ENCODE peak calls at places on chromosome 22, in nine cellular contexts. One of them, this sample, is unnamed.

GRCh38 chr22:37672920-37673453 is 2.4 kb upstream of the LGALS1 start:
- DNase-seq in foreskin keratinocyte: no peak
- DNase-seq in neural progenitor cell: no peak
- DNase-seq in HFFc6: no peak
- DNase-seq in stomach: no peak
- DNase-seq in Calu3: no peak
- DNase-seq in K562: no peak
- DNase-seq in omental fat pad: no peak
- DNase-seq in CD4-positive, alpha-beta T cell: no peak
- DNase-seq in this sample: no peak

GRCh38 chr22:35809816-35810215 is 92.1 kb downstream of the APOL5 start:
- DNase-seq in foreskin keratinocyte: no peak
- DNase-seq in neural progenitor cell: no peak
- DNase-seq in HFFc6: no peak
- DNase-seq in stomach: no peak
- DNase-seq in Calu3: no peak
- DNase-seq in K562: no peak
- DNase-seq in omental fat pad: no peak
- DNase-seq in CD4-positive, alpha-beta T cell: no peak
- DNase-seq in this sample: no peak

GRCh38 chr22:33743756-33744155 is 176.5 kb downstream of the LARGE1 start:
- DNase-seq in foreskin keratinocyte: no peak
- DNase-seq in neural progenitor cell: no peak
- DNase-seq in HFFc6: no peak
- DNase-seq in stomach: no peak
- DNase-seq in Calu3: no peak
- DNase-seq in K562: no peak
- DNase-seq in omental fat pad: no peak
- DNase-seq in CD4-positive, alpha-beta T cell: no peak
- DNase-seq in this sample: no peak

GRCh38 chr22:40410272-40410671 is 39.9 kb downstream of the SGSM3 start:
- DNase-seq in foreskin keratinocyte: peak
- DNase-seq in neural progenitor cell: no peak
- DNase-seq in HFFc6: no peak
- DNase-seq in stomach: peak
- DNase-seq in Calu3: no peak
- DNase-seq in K562: no peak
- DNase-seq in omental fat pad: no peak
- DNase-seq in CD4-positive, alpha-beta T cell: no peak
- DNase-seq in this sample: peak

GRCh38 chr22:40345271-40345670 is 1.0 kb upstream of the ADSL start:
- DNase-seq in foreskin keratinocyte: peak
- DNase-seq in neural progenitor cell: no peak
- DNase-seq in HFFc6: no peak
- DNase-seq in stomach: no peak
- DNase-seq in Calu3: peak
- DNase-seq in K562: peak
- DNase-seq in omental fat pad: no peak
- DNase-seq in CD4-positive, alpha-beta T cell: peak
- DNase-seq in this sample: no peak

GRCh38 chr22:24315367-24315781 is 44.7 kb downstream of the SPECC1L start:
- DNase-seq in foreskin keratinocyte: no peak
- DNase-seq in neural progenitor cell: no peak
- DNase-seq in HFFc6: no peak
- DNase-seq in stomach: no peak
- DNase-seq in Calu3: no peak
- DNase-seq in K562: no peak
- DNase-seq in omental fat pad: no peak
- DNase-seq in CD4-positive, alpha-beta T cell: no peak
- DNase-seq in this sample: no peak

GRCh38 chr22:38192475-38192863 is 9.3 kb upstream of the MAFF start:
- DNase-seq in foreskin keratinocyte: no peak
- DNase-seq in neural progenitor cell: no peak
- DNase-seq in HFFc6: no peak
- DNase-seq in stomach: no peak
- DNase-seq in Calu3: no peak
- DNase-seq in K562: no peak
- DNase-seq in omental fat pad: no peak
- DNase-seq in CD4-positive, alpha-beta T cell: no peak
- DNase-seq in this sample: no peak

GRCh38 chr22:35617137-35617755 is at the start of gene MB:
- DNase-seq in foreskin keratinocyte: no peak
- DNase-seq in neural progenitor cell: no peak
- DNase-seq in HFFc6: no peak
- DNase-seq in stomach: no peak
- DNase-seq in Calu3: no peak
- DNase-seq in K562: no peak
- DNase-seq in omental fat pad: no peak
- DNase-seq in CD4-positive, alpha-beta T cell: no peak
- DNase-seq in this sample: no peak

GRCh38 chr22:41177040-41177625 is 28.0 kb upstream of the L3MBTL2 start:
- DNase-seq in foreskin keratinocyte: no peak
- DNase-seq in neural progenitor cell: no peak
- DNase-seq in HFFc6: no peak
- DNase-seq in stomach: no peak
- DNase-seq in Calu3: no peak
- DNase-seq in K562: no peak
- DNase-seq in omental fat pad: no peak
- DNase-seq in CD4-positive, alpha-beta T cell: no peak
- DNase-seq in this sample: no peak

DNA sequence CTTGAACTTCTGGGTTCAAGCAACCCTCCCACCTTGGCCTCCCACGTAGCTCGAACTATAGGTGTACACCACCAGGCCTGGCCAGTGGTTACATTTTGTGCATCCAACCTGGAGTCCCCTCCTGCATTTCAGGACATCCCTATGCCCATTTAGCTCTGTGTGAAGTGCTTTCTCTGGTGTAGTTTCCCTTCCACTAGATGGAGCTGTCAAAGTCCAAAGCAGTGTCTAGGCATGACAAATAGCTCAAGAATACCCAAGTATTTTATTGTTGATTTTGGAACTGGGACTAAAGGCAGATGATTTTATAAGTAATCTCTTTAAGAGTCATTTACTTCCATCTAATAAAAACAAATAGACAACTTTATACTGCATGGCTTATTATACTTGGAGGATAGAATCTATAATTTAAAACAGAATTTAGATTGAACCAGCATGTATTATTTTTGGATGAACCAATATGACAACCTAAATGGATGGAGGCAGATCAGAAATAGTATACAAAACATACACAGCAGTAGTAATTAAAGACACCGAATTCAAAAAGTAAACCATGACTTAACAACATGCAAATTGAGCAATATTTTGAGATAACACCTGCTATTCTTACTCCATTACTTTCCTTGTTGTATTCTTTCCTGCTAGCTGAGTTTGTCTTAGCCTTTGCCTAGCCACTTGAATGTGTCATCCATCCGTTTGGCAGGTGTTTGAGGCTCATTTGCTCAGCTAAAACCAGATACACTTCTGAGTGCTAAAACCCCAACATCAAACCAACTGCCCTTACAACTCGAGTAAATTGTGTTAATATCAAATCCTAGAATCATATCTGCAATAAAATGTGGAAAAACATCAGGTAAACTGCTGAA is 37.7 kb downstream of the EIF4ENIF1 start:
- DNase-seq in foreskin keratinocyte: peak
- DNase-seq in neural progenitor cell: peak
- DNase-seq in HFFc6: peak
- DNase-seq in stomach: no peak
- DNase-seq in Calu3: peak
- DNase-seq in K562: peak
- DNase-seq in omental fat pad: no peak
- DNase-seq in CD4-positive, alpha-beta T cell: no peak
- DNase-seq in this sample: no peak
- TF ChIP-seq CTCF in foreskin keratinocyte: peak
- TF ChIP-seq CTCF in neural progenitor cell: peak
- TF ChIP-seq CTCF in HFFc6: peak
- TF ChIP-seq CTCF in stomach: no peak
- TF ChIP-seq CTCF in Calu3: no peak
- TF ChIP-seq CTCF in K562: peak
- TF ChIP-seq CTCF in omental fat pad: no peak
- TF ChIP-seq CTCF in CD4-positive, alpha-beta T cell: peak
- TF ChIP-seq CTCF in this sample: no peak

GRCh38 chr22:20561882-20562281 is 54.5 kb downstream of the MED15 start:
- DNase-seq in foreskin keratinocyte: no peak
- DNase-seq in neural progenitor cell: no peak
- DNase-seq in HFFc6: no peak
- DNase-seq in stomach: no peak
- DNase-seq in Calu3: no peak
- DNase-seq in K562: no peak
- DNase-seq in omental fat pad: no peak
- DNase-seq in CD4-positive, alpha-beta T cell: no peak
- DNase-seq in this sample: no peak
- TF ChIP-seq CTCF in foreskin keratinocyte: no peak
- TF ChIP-seq CTCF in neural progenitor cell: no peak
- TF ChIP-seq CTCF in HFFc6: no peak
- TF ChIP-seq CTCF in stomach: no peak
- TF ChIP-seq CTCF in Calu3: no peak
- TF ChIP-seq CTCF in K562: no peak
- TF ChIP-seq CTCF in omental fat pad: no peak
- TF ChIP-seq CTCF in CD4-positive, alpha-beta T cell: no peak
- TF ChIP-seq CTCF in this sample: no peak

DNA sequence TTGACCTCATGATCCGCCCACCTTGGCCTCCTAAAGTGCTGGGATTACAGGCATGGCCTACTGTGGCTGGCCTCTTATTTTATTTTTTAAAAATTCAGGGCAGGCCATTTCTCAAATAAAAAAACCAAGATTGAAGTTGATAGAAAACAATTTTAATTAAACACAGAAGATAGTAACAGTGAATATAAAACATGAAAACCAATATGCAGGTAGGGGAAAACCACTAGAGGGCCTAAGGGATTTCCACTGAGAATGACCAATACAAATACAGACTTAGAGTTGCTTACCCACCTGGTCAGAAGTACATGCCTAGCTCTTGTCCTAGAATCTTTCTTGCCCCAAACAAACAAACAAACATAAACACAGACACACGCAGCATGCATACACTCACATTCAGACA is 1.7 kb upstream of the RTCB start:
- DNase-seq in foreskin keratinocyte: peak
- DNase-seq in neural progenitor cell: no peak
- DNase-seq in HFFc6: peak
- DNase-seq in stomach: no peak
- DNase-seq in Calu3: no peak
- DNase-seq in K562: peak
- DNase-seq in omental fat pad: no peak
- DNase-seq in CD4-positive, alpha-beta T cell: no peak
- DNase-seq in this sample: no peak
- TF ChIP-seq CTCF in foreskin keratinocyte: peak
- TF ChIP-seq CTCF in neural progenitor cell: peak
- TF ChIP-seq CTCF in HFFc6: peak
- TF ChIP-seq CTCF in stomach: no peak
- TF ChIP-seq CTCF in Calu3: no peak
- TF ChIP-seq CTCF in K562: peak
- TF ChIP-seq CTCF in omental fat pad: no peak
- TF ChIP-seq CTCF in CD4-positive, alpha-beta T cell: no peak
- TF ChIP-seq CTCF in this sample: no peak

GRCh38 chr22:18033204-18033998 is 9.0 kb upstream of the MICAL3 start:
- DNase-seq in foreskin keratinocyte: peak
- DNase-seq in neural progenitor cell: no peak
- DNase-seq in HFFc6: no peak
- DNase-seq in stomach: no peak
- DNase-seq in Calu3: no peak
- DNase-seq in K562: no peak
- DNase-seq in omental fat pad: no peak
- DNase-seq in CD4-positive, alpha-beta T cell: no peak
- DNase-seq in this sample: no peak
- TF ChIP-seq CTCF in foreskin keratinocyte: peak
- TF ChIP-seq CTCF in neural progenitor cell: no peak
- TF ChIP-seq CTCF in HFFc6: peak
- TF ChIP-seq CTCF in stomach: no peak
- TF ChIP-seq CTCF in Calu3: no peak
- TF ChIP-seq CTCF in K562: no peak
- TF ChIP-seq CTCF in omental fat pad: no peak
- TF ChIP-seq CTCF in CD4-positive, alpha-beta T cell: no peak
- TF ChIP-seq CTCF in this sample: no peak

GRCh38 chr22:20741634-20742581 is 32.0 kb upstream of the SERPIND1 start:
- DNase-seq in foreskin keratinocyte: peak
- DNase-seq in neural progenitor cell: peak
- DNase-seq in HFFc6: peak
- DNase-seq in stomach: no peak
- DNase-seq in Calu3: peak
- DNase-seq in K562: peak
- DNase-seq in omental fat pad: no peak
- DNase-seq in CD4-positive, alpha-beta T cell: peak
- DNase-seq in this sample: no peak
- TF ChIP-seq CTCF in foreskin keratinocyte: peak
- TF ChIP-seq CTCF in neural progenitor cell: peak
- TF ChIP-seq CTCF in HFFc6: peak
- TF ChIP-seq CTCF in stomach: no peak
- TF ChIP-seq CTCF in Calu3: peak
- TF ChIP-seq CTCF in K562: peak
- TF ChIP-seq CTCF in omental fat pad: no peak
- TF ChIP-seq CTCF in CD4-positive, alpha-beta T cell: peak
- TF ChIP-seq CTCF in this sample: no peak

GRCh38 chr22:50459443-50460140 is 15.2 kb downstream of the SBF1 start:
- DNase-seq in foreskin keratinocyte: no peak
- DNase-seq in neural progenitor cell: no peak
- DNase-seq in HFFc6: no peak
- DNase-seq in stomach: no peak
- DNase-seq in Calu3: no peak
- DNase-seq in K562: no peak
- DNase-seq in omental fat pad: no peak
- DNase-seq in CD4-positive, alpha-beta T cell: no peak
- DNase-seq in this sample: no peak
- TF ChIP-seq CTCF in foreskin keratinocyte: peak
- TF ChIP-seq CTCF in neural progenitor cell: no peak
- TF ChIP-seq CTCF in HFFc6: no peak
- TF ChIP-seq CTCF in stomach: no peak
- TF ChIP-seq CTCF in Calu3: peak
- TF ChIP-seq CTCF in K562: no peak
- TF ChIP-seq CTCF in omental fat pad: no peak
- TF ChIP-seq CTCF in CD4-positive, alpha-beta T cell: no peak
- TF ChIP-seq CTCF in this sample: no peak

DNA sequence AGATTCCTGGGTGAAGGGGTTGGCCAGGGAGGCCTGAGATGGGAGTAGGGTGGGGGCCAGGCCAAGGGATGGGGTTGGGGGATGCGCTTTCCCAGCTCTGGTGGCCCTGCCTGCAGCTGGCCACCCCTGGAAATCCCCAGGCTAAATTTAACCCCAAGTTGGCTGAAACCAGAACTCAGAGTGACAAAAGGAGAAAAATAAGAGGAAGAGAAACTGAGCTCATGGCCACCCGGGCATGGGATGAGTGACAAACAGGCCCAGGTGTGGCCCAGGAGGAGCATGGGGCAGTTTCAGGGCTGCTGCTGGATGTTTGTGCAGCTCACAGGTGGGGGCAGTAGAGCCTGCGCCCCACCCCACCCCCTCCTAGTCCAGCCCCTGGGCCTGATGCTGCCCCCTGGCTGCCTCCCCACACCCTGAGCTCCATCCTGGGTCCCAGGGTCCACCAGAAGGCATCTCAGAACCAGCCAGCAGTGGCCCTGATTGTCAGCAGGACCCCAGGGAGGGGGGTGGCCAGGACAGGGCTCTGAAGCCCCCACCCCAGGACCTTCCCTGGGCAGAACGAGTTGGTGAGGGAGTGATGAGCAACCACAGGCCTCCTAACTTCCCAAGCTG is 48.0 kb downstream of the IGLL5 start:
- DNase-seq in foreskin keratinocyte: no peak
- DNase-seq in neural progenitor cell: no peak
- DNase-seq in HFFc6: no peak
- DNase-seq in stomach: peak
- DNase-seq in Calu3: no peak
- DNase-seq in K562: peak
- DNase-seq in omental fat pad: no peak
- DNase-seq in CD4-positive, alpha-beta T cell: no peak
- DNase-seq in this sample: peak
- TF ChIP-seq CTCF in foreskin keratinocyte: no peak
- TF ChIP-seq CTCF in neural progenitor cell: peak
- TF ChIP-seq CTCF in HFFc6: peak
- TF ChIP-seq CTCF in stomach: no peak
- TF ChIP-seq CTCF in Calu3: no peak
- TF ChIP-seq CTCF in K562: no peak
- TF ChIP-seq CTCF in omental fat pad: no peak
- TF ChIP-seq CTCF in CD4-positive, alpha-beta T cell: no peak
- TF ChIP-seq CTCF in this sample: no peak

This sample was measured in activated B cell treated with CpG ODN at 0.5 μM for 24 hours.